ENCODE peak calls at places on chromosome 20, in eight cellular contexts. K is IMR-90, Z is foreskin fibroblast, P is heart left ventricle, W is OCI-LY7, S is choroid plexus epithelial cell, X is cardiac muscle cell, O is AG04450. H is an unnamed sample.

GRCh38 chr20:45229264-45230056 is 8.3 kb downstream of the SEMG2 start:
- DNase-seq in K (no peak), Z (peak; percentile 7), P (no peak), W (peak; percentile 51), S (peak; percentile 7), X (no peak), O (no peak), H (peak; percentile 7)

GRCh38 chr20:3592931-3593330 is 70.3 kb downstream of the GFRA4 start:
- DNase-seq in K (no peak), Z (no peak), P (no peak), W (no peak), S (no peak), X (no peak), O (no peak), H (no peak)

GRCh38 chr20:57195023-57195758 is 71.2 kb downstream of the BMP7 start:
- DNase-seq in K (peak; percentile 48), Z (peak; percentile 82), P (no peak), W (no peak), S (no peak), X (no peak), O (no peak), H (peak; percentile 56)

GRCh38 chr20:36093025-36093803 is 61.3 kb upstream of the EPB41L1 start:
- DNase-seq in K (no peak), Z (peak; percentile 49), P (peak; percentile 82), W (no peak), S (peak; percentile 43), X (peak; percentile 25), O (no peak), H (no peak)

GRCh38 chr20:21505810-21506530 is 7.9 kb downstream of the NKX2-2 start:
- DNase-seq in K (peak; percentile 20), Z (peak; percentile 76), P (no peak), W (no peak), S (peak; percentile 47), X (peak; percentile 70), O (no peak), H (peak; percentile 51)

GRCh38 chr20:11056414-11056813 is 382.6 kb upstream of the JAG1 start:
- DNase-seq in K (no peak), Z (no peak), P (no peak), W (no peak), S (no peak), X (no peak), O (no peak), H (no peak)

GRCh38 chr20:36468149-36469000 is 72.9 kb upstream of the MYL9 start:
- DNase-seq in K (no peak), Z (peak; percentile 55), P (no peak), W (peak; percentile 55), S (no peak), X (no peak), O (no peak), H (no peak)

GRCh38 chr20:57806476-57806875 is 96.7 kb upstream of the PMEPA1 start:
- DNase-seq in K (no peak), Z (no peak), P (no peak), W (no peak), S (no peak), X (no peak), O (no peak), H (no peak)

GRCh38 chr20:21182832-21183563 is 57.1 kb downstream of the KIZ start:
- DNase-seq in K (peak; percentile 88), Z (peak; percentile 89), P (no peak), W (no peak), S (peak; percentile 76), X (no peak), O (peak; percentile 48), H (peak; percentile 93)

GRCh38 chr20:41248371-41249024 is 69.0 kb downstream of the ZHX3 start:
- DNase-seq in K (no peak), Z (peak; percentile 94), P (no peak), W (peak; percentile 13), S (peak; percentile 97), X (no peak), O (no peak), H (peak; percentile 97)

GRCh38 chr20:36385503-36385902 is 79.4 kb downstream of the DLGAP4 start:
- DNase-seq in K (no peak), Z (no peak), P (no peak), W (no peak), S (no peak), X (no peak), O (no peak), H (no peak)

GRCh38 chr20:4267242-4267641 is 251.9 kb upstream of the RNF24 start:
- DNase-seq in K (no peak), Z (no peak), P (no peak), W (no peak), S (no peak), X (no peak), O (no peak), H (no peak)

GRCh38 chr20:17619351-17620093 is 49.6 kb downstream of the DSTN start:
- DNase-seq in K (no peak), Z (no peak), P (peak; percentile 16), W (no peak), S (no peak), X (peak; percentile 45), O (no peak), H (no peak)

GRCh38 chr20:58647814-58648501 is 3.1 kb upstream of the STX16 start:
- DNase-seq in K (peak; percentile 82), Z (peak; percentile 49), P (no peak), W (no peak), S (peak; percentile 40), X (no peak), O (peak; percentile 42), H (peak; percentile 86)

GRCh38 chr20:48827880-48828733 is at the start of gene PREX1:
- DNase-seq in K (peak; percentile 61), Z (peak; percentile 93), P (peak; percentile 86), W (peak; percentile 95), S (peak; percentile 87), X (peak; percentile 91), O (no peak), H (peak; percentile 32)

GRCh38 chr20:32155017-32155965 is 45.8 kb downstream of the TM9SF4 start:
- DNase-seq in K (peak; percentile 88), Z (peak; percentile 77), P (peak; percentile 90), W (peak; percentile 57), S (peak; percentile 80), X (peak; percentile 74), O (peak; percentile 29), H (peak; percentile 90)

GRCh38 chr20:57653910-57654309 is 33.7 kb upstream of the ZBP1 start:
- DNase-seq in K (no peak), Z (no peak), P (peak; percentile 16), W (no peak), S (no peak), X (no peak), O (no peak), H (no peak)

GRCh38 chr20:61861858-61862257 is 203.8 kb downstream of the TAF4 start:
- DNase-seq in K (no peak), Z (no peak), P (no peak), W (no peak), S (no peak), X (no peak), O (no peak), H (no peak)

GRCh38 chr20:353166-353565 is 6.3 kb downstream of the NRSN2 start:
- DNase-seq in K (no peak), Z (no peak), P (no peak), W (no peak), S (no peak), X (no peak), O (no peak), H (no peak)
- H3K4me3 ChIP-seq in K (no peak overlapping the region), Z (no peak overlapping the region), P (no peak overlapping the region), W (no peak overlapping the region), S (no peak overlapping the region), X (no peak overlapping the region), O (no peak overlapping the region), H (no peak overlapping the region)

DNA sequence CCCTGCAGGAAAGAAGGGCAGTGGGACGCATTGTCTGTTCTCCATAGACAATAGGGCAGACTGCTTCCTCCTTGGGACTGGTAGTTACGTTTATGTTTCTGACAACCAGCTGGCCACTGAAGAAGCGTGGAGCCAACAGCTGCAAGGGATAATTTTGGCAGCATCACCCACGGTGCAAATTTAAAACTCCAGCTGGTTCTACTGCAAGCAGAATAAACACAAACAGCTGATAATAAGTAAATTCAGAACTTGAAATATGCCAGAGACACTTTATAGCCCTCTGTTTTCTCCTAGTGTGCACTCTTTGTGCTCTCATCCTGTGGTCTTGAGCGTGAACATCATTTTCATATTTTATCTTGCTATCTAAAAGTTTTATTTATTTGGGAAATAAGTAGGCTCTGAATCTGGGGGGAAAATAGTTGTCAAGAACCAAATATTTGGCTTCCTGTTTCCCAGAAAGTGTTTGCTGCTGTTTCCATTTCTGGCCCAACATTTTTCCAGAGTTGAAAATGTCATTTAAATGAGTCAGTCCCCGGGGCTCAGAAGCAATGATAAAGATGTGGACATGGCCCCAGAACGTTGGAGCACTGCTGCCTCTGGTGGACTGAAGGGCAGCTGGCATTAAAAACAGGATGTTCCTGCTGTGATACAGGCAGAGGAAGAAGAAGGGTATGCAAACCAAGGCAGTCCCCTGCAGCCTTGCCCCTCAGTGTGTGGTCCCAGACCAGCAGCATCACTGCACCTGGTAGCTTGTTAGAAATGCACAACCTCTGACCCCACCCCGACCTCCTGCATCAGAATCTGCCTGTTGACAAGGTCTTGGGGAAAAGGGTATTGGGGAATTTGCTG is 12.5 kb upstream of the THBD start:
- DNase-seq in K (peak; percentile 57), Z (peak; percentile 75), P (peak; percentile 70), W (peak; percentile 6), S (peak; percentile 83), X (no peak), O (peak; percentile 21), H (peak; percentile 74)
- TF ChIP-seq CTCF in K (peak; percentile 43), Z (peak; percentile 52), P (peak; percentile 43), W (peak; percentile 42), S (peak; percentile 70), X (peak; percentile 75), O (peak; percentile 63), H (peak; percentile 67)

DNA sequence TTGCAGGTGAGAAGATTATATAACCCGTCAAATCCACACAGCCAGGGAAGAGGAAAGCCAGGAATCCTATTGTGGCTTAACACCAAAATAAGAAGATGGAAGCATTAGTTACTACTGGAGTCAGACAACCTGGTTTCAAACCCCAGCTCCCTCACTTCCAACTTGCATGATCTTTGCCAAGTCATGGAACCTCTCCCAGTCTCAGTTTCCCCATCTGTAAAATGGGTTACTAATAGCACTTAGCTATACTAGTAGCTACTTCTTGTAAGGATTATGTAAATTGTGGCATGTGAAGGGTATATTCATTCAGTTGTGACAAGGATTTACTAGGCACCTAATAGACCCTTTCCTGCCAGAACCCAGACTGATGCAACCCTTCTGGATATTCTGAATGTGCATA is 50.4 kb downstream of the JPH2 start:
- DNase-seq in K (no peak), Z (no peak), P (no peak), W (no peak), S (no peak), X (no peak), O (no peak), H (no peak)
- H3K4me3 ChIP-seq in K (no peak overlapping the region), Z (no peak overlapping the region), P (no peak overlapping the region), W (no peak overlapping the region), S (no peak overlapping the region), X (no peak overlapping the region), O (no peak overlapping the region), H (no peak overlapping the region)

DNA sequence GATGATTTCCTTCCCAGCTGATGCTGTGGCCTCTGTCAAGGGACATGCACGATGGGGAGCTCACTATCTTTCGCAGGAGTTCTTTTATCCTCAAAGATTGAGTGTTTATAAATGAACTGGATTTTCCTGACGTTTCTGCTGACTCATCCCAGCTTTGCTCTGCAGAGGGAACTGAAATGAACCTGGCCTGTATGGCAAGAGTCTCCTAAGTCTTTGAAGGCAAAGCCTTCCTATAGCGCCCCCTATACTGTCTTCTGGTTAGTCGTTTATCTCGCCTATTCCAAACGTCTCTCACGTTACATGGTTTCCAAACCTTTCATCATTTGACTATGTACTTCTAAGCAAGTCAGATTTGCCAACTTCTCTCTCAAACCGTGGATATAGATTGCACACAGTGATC is 565.3 kb downstream of the KIF16B start:
- DNase-seq in K (no peak), Z (peak; percentile 25), P (no peak), W (no peak), S (peak; percentile 8), X (no peak), O (no peak), H (peak; percentile 7)
- TF ChIP-seq CTCF in K (no peak), Z (no peak), P (no peak), W (peak; percentile 55), S (no peak), X (no peak), O (peak; percentile 11), H (peak; percentile 2)